ENCODE peak calls at places on chromosomes 11 and 22, in five cellular contexts. E is CD4-positive, CD25-positive, alpha-beta regulatory T cell; R is Caco-2; D is kidney tubule cell; B is NCI-H1105. H is an unnamed sample.

GRCh38 chr11:41201156-41201555 is 258.3 kb downstream of the LRRC4C start:
- DNase-seq in E (no peak), R (peak), D (peak), B (peak), H (peak)

GRCh38 chr11:95150977-95151684 is 61.5 kb downstream of the ENDOD1 start:
- DNase-seq in E (peak), R (peak), D (peak), B (peak), H (peak)

GRCh38 chr11:119641991-119642745 is 86.8 kb downstream of the NECTIN1 start:
- DNase-seq in E (no peak), R (no peak), D (peak), B (peak), H (no peak)

GRCh38 chr11:84865257-84865656 is 761.9 kb downstream of the DLG2 start:
- DNase-seq in E (no peak), R (no peak), D (peak), B (no peak), H (no peak)

GRCh38 chr22:49838771-49839717 is 11.4 kb upstream of the BRD1 start:
- DNase-seq in E (peak), R (no peak), D (no peak), B (no peak), H (no peak)

GRCh38 chr11:73755670-73756069 is 5.2 kb downstream of the RAB6A start:
- DNase-seq in E (no peak), R (no peak), D (no peak), B (no peak), H (no peak)

GRCh38 chr11:31813961-31814868 is 3.1 kb upstream of the PAX6 start:
- DNase-seq in E (no peak), R (no peak), D (no peak), B (no peak), H (no peak)

GRCh38 chr22:50184004-50184461 is 1.7 kb upstream of the TRABD start:
- DNase-seq in E (no peak), R (no peak), D (peak), B (no peak), H (no peak)

GRCh38 chr22:28052818-28053217 is 133.8 kb upstream of the PITPNB start:
- DNase-seq in E (no peak), R (no peak), D (no peak), B (peak), H (peak)

GRCh38 chr22:33005476-33005875 is 52.7 kb downstream of the SYN3 start:
- DNase-seq in E (no peak), R (no peak), D (no peak), B (no peak), H (no peak)

GRCh38 chr22:50260434-50260800 is 1.1 kb downstream of the MAPK12 start:
- DNase-seq in E (no peak), R (no peak), D (no peak), B (no peak), H (no peak)

GRCh38 chr22:27918351-27919221 is 470 bp downstream of the PITPNB start:
- DNase-seq in E (peak), R (peak), D (peak), B (peak), H (peak)

GRCh38 chr11:100823360-100823759 is 136.3 kb downstream of the ARHGAP42 start:
- DNase-seq in E (no peak), R (no peak), D (no peak), B (no peak), H (no peak)

GRCh38 chr22:17774206-17774927 is at the start of gene BID:
- DNase-seq in E (peak), R (no peak), D (peak), B (peak), H (peak)

GRCh38 chr22:49140921-49141680 is 686.6 kb downstream of the BRD1 start:
- DNase-seq in E (no peak), R (no peak), D (no peak), B (no peak), H (no peak)

GRCh38 chr11:60860943-60861342 is 5.2 kb upstream of the PTGDR2 start:
- DNase-seq in E (no peak), R (no peak), D (no peak), B (no peak), H (peak)

GRCh38 chr11:14854057-14854456 is 38.0 kb downstream of the CYP2R1 start:
- DNase-seq in E (no peak), R (no peak), D (no peak), B (no peak), H (no peak)

GRCh38 chr11:77909277-77909676 is 85.2 kb downstream of the INTS4 start:
- DNase-seq in E (no peak), R (no peak), D (no peak), B (no peak), H (no peak)

GRCh38 chr11:9527481-9528140 is 45.9 kb upstream of the WEE1 start:
- DNase-seq in E (no peak), R (no peak), D (no peak), B (no peak), H (no peak)

GRCh38 chr11:1382831-1383607 is 6.7 kb upstream of the BRSK2 start:
- DNase-seq in E (peak), R (peak), D (peak), B (peak), H (peak)

GRCh38 chr11:4092031-4092430 is 2.6 kb upstream of the RRM1 start:
- DNase-seq in E (no peak), R (no peak), D (no peak), B (no peak), H (no peak)

GRCh38 chr11:46408407-46408986 is 16.9 kb upstream of the CHRM4 start:
- DNase-seq in E (no peak), R (no peak), D (no peak), B (no peak), H (no peak)

GRCh38 chr11:114348200-114349191 is 51.8 kb downstream of the C11orf71 start:
- DNase-seq in E (peak), R (peak), D (peak), B (peak), H (peak)

GRCh38 chr22:24695958-24696511 is 78.5 kb downstream of the PIWIL3 start:
- DNase-seq in E (no peak), R (no peak), D (peak), B (no peak), H (no peak)

GRCh38 chr11:95289378-95289777 is 58.4 kb upstream of the SESN3 start:
- DNase-seq in E (no peak), R (no peak), D (peak), B (no peak), H (no peak)

H was measured in NCI-H2081.